ENCODE peak calls at places on chromosomes 1 and 21, in six cellular contexts. One of them, this sample, is unnamed.

GRCh38 chr1:202553560-202554038 is 156.7 kb downstream of the SYT2 start:
- DNase-seq in HepG2: no peak
- DNase-seq in endothelial cell of umbilical vein: no peak
- DNase-seq in A549: no peak
- DNase-seq in K562: peak
- DNase-seq in GM12878: peak
- DNase-seq in this sample: peak

GRCh38 chr1:225933072-225933471 is 7.9 kb downstream of the LEFTY2 start:
- DNase-seq in K562: no peak
- DNase-seq in HepG2: no peak
- DNase-seq in GM12878: no peak
- DNase-seq in A549: no peak
- DNase-seq in endothelial cell of umbilical vein: no peak
- DNase-seq in this sample: no peak

GRCh38 chr1:20660363-20661234 is 570 bp downstream of the DDOST start:
- DNase-seq in K562: no peak
- DNase-seq in A549: no peak
- DNase-seq in HepG2: no peak
- DNase-seq in GM12878: no peak
- DNase-seq in endothelial cell of umbilical vein: no peak
- DNase-seq in this sample: peak

GRCh38 chr1:97581614-97582051 is 339.2 kb downstream of the DPYD start:
- DNase-seq in A549: no peak
- DNase-seq in endothelial cell of umbilical vein: no peak
- DNase-seq in K562: no peak
- DNase-seq in GM12878: no peak
- DNase-seq in HepG2: no peak
- DNase-seq in this sample: no peak

GRCh38 chr1:94806451-94806861 is 13.7 kb upstream of the SLC44A3 start:
- DNase-seq in HepG2: no peak
- DNase-seq in A549: no peak
- DNase-seq in endothelial cell of umbilical vein: peak
- DNase-seq in GM12878: no peak
- DNase-seq in K562: no peak
- DNase-seq in this sample: peak

GRCh38 chr1:32872189-32872898 is 1.6 kb upstream of the FNDC5 start:
- DNase-seq in endothelial cell of umbilical vein: peak
- DNase-seq in A549: peak
- DNase-seq in K562: peak
- DNase-seq in HepG2: peak
- DNase-seq in GM12878: no peak
- DNase-seq in this sample: peak

GRCh38 chr1:169309178-169310166 is 58.1 kb downstream of the NME7 start:
- DNase-seq in GM12878: peak
- DNase-seq in HepG2: no peak
- DNase-seq in K562: peak
- DNase-seq in endothelial cell of umbilical vein: no peak
- DNase-seq in A549: no peak
- DNase-seq in this sample: peak

GRCh38 chr1:109759513-109760334 is 4.0 kb downstream of the EPS8L3 start:
- DNase-seq in A549: no peak
- DNase-seq in HepG2: no peak
- DNase-seq in GM12878: no peak
- DNase-seq in endothelial cell of umbilical vein: no peak
- DNase-seq in K562: no peak
- DNase-seq in this sample: peak

GRCh38 chr1:225819346-225820192 is 9.6 kb downstream of the EPHX1 start:
- DNase-seq in K562: no peak
- DNase-seq in endothelial cell of umbilical vein: no peak
- DNase-seq in HepG2: no peak
- DNase-seq in GM12878: no peak
- DNase-seq in A549: no peak
- DNase-seq in this sample: no peak

GRCh38 chr1:209456878-209457277 is 126.6 kb upstream of the CAMK1G start:
- DNase-seq in HepG2: no peak
- DNase-seq in K562: no peak
- DNase-seq in GM12878: no peak
- DNase-seq in endothelial cell of umbilical vein: no peak
- DNase-seq in A549: no peak
- DNase-seq in this sample: peak

GRCh38 chr21:21963911-21964310 is 965.7 kb downstream of the NCAM2 start:
- DNase-seq in GM12878: no peak
- DNase-seq in endothelial cell of umbilical vein: no peak
- DNase-seq in K562: no peak
- DNase-seq in HepG2: no peak
- DNase-seq in A549: no peak
- DNase-seq in this sample: no peak

GRCh38 chr1:203281033-203281432 is 24.3 kb upstream of the BTG2 start:
- DNase-seq in K562: no peak
- DNase-seq in HepG2: no peak
- DNase-seq in endothelial cell of umbilical vein: no peak
- DNase-seq in A549: peak
- DNase-seq in GM12878: no peak
- DNase-seq in this sample: no peak

GRCh38 chr1:3520419-3521378 is 66.2 kb downstream of the ARHGEF16 start:
- DNase-seq in GM12878: no peak
- DNase-seq in endothelial cell of umbilical vein: no peak
- DNase-seq in K562: no peak
- DNase-seq in A549: no peak
- DNase-seq in HepG2: no peak
- DNase-seq in this sample: peak

GRCh38 chr21:45996311-45997204 is 15.0 kb downstream of the COL6A1 start:
- DNase-seq in endothelial cell of umbilical vein: no peak
- DNase-seq in HepG2: no peak
- DNase-seq in A549: no peak
- DNase-seq in GM12878: no peak
- DNase-seq in K562: no peak
- DNase-seq in this sample: no peak

GRCh38 chr1:203171341-203172183 is 4.1 kb downstream of the MYBPH start:
- DNase-seq in GM12878: no peak
- DNase-seq in endothelial cell of umbilical vein: no peak
- DNase-seq in HepG2: no peak
- DNase-seq in K562: no peak
- DNase-seq in A549: no peak
- DNase-seq in this sample: no peak

GRCh38 chr1:66982561-66983285 is 57.9 kb downstream of the MIER1 start:
- DNase-seq in A549: no peak
- DNase-seq in GM12878: no peak
- DNase-seq in endothelial cell of umbilical vein: no peak
- DNase-seq in HepG2: peak
- DNase-seq in K562: no peak
- DNase-seq in this sample: no peak

GRCh38 chr1:234958702-234959649 is 169.7 kb downstream of the TOMM20 start:
- DNase-seq in K562: no peak
- DNase-seq in endothelial cell of umbilical vein: no peak
- DNase-seq in HepG2: no peak
- DNase-seq in A549: no peak
- DNase-seq in GM12878: no peak
- DNase-seq in this sample: peak

GRCh38 chr1:14659913-14660312 is 61.4 kb downstream of the KAZN start:
- DNase-seq in endothelial cell of umbilical vein: no peak
- DNase-seq in A549: no peak
- DNase-seq in HepG2: no peak
- DNase-seq in K562: no peak
- DNase-seq in GM12878: no peak
- DNase-seq in this sample: no peak

GRCh38 chr21:45270306-45270821 is 17.3 kb downstream of the POFUT2 start:
- DNase-seq in GM12878: no peak
- DNase-seq in HepG2: no peak
- DNase-seq in K562: no peak
- DNase-seq in endothelial cell of umbilical vein: no peak
- DNase-seq in A549: no peak
- DNase-seq in this sample: no peak

GRCh38 chr1:19661721-19662228 is 2.9 kb upstream of the HTR6 start:
- DNase-seq in A549: no peak
- DNase-seq in endothelial cell of umbilical vein: peak
- DNase-seq in GM12878: no peak
- DNase-seq in HepG2: no peak
- DNase-seq in K562: no peak
- DNase-seq in this sample: peak

GRCh38 chr1:209490013-209490412 is 93.5 kb upstream of the CAMK1G start:
- DNase-seq in K562: no peak
- DNase-seq in endothelial cell of umbilical vein: no peak
- DNase-seq in GM12878: no peak
- DNase-seq in A549: peak
- DNase-seq in HepG2: no peak
- DNase-seq in this sample: no peak

GRCh38 chr1:197519741-197520334 is 251.8 kb downstream of the CRB1 start:
- DNase-seq in A549: peak
- DNase-seq in HepG2: peak
- DNase-seq in GM12878: no peak
- DNase-seq in K562: peak
- DNase-seq in endothelial cell of umbilical vein: peak
- DNase-seq in this sample: peak
- TF ChIP-seq MAX in A549: no peak
- TF ChIP-seq MAX in HepG2: no peak
- TF ChIP-seq MAX in GM12878: no peak
- TF ChIP-seq MAX in K562: no peak
- TF ChIP-seq MAX in endothelial cell of umbilical vein: no peak
- TF ChIP-seq MAX in this sample: no peak

GRCh38 chr1:227540170-227541098 is 22.9 kb upstream of the ZNF678 start:
- DNase-seq in A549: no peak
- DNase-seq in HepG2: no peak
- DNase-seq in endothelial cell of umbilical vein: no peak
- DNase-seq in GM12878: no peak
- DNase-seq in K562: no peak
- DNase-seq in this sample: no peak

GRCh38 chr1:227542153-227543120 is 20.9 kb upstream of the ZNF678 start:
- DNase-seq in K562: peak
- DNase-seq in endothelial cell of umbilical vein: peak
- DNase-seq in A549: peak
- DNase-seq in GM12878: peak
- DNase-seq in HepG2: peak
- DNase-seq in this sample: peak

GRCh38 chr1:227543283-227544066 is 19.9 kb upstream of the ZNF678 start:
- DNase-seq in HepG2: no peak
- DNase-seq in endothelial cell of umbilical vein: no peak
- DNase-seq in GM12878: no peak
- DNase-seq in K562: no peak
- DNase-seq in A549: no peak
- DNase-seq in this sample: no peak

GRCh38 chr1:227541129-227541528 is 22.2 kb upstream of the ZNF678 start:
- DNase-seq in endothelial cell of umbilical vein: no peak
- DNase-seq in HepG2: no peak
- DNase-seq in A549: no peak
- DNase-seq in GM12878: no peak
- DNase-seq in K562: no peak
- DNase-seq in this sample: no peak

GRCh38 chr1:227541796-227542152 is 21.6 kb upstream of the ZNF678 start:
- DNase-seq in endothelial cell of umbilical vein: no peak
- DNase-seq in HepG2: no peak
- DNase-seq in K562: no peak
- DNase-seq in A549: no peak
- DNase-seq in GM12878: no peak
- DNase-seq in this sample: no peak
- H3K4me3 ChIP-seq in endothelial cell of umbilical vein: peak
- H3K4me3 ChIP-seq in HepG2: peak
- H3K4me3 ChIP-seq in K562: no peak
- H3K4me3 ChIP-seq in A549: peak
- H3K4me3 ChIP-seq in GM12878: peak
- H3K4me3 ChIP-seq in this sample: no peak

DNA sequence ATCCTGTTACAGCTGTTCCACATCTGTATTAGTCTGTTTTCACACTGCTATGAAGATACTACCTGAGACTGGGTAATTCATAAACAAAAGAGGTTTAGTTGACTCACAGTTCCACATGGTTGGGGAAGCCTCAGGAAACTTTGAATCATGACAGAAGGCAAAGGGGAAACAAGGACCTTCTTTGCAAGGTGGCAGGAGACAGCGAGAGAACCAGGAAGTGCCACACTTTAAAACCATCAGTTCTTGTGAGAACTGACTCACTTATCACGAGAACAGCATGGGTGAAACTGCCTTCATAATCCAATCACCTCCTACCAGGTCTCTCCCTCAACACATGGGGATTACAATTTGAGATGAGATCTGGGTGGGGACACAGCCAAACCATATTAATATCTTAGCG is 110.3 kb upstream of the TRABD2B start:
- DNase-seq in HepG2: no peak
- DNase-seq in endothelial cell of umbilical vein: no peak
- DNase-seq in GM12878: no peak
- DNase-seq in A549: no peak
- DNase-seq in K562: no peak
- DNase-seq in this sample: no peak
- TF ChIP-seq MYC in HepG2: no peak
- TF ChIP-seq MYC in endothelial cell of umbilical vein: no peak
- TF ChIP-seq MYC in GM12878: no peak
- TF ChIP-seq MYC in A549: no peak
- TF ChIP-seq MYC in K562: no peak
- TF ChIP-seq MYC in this sample: no peak

GRCh38 chr21:15966651-15967050 is 236.9 kb downstream of the USP25 start:
- DNase-seq in GM12878: no peak
- DNase-seq in endothelial cell of umbilical vein: no peak
- DNase-seq in HepG2: no peak
- DNase-seq in A549: no peak
- DNase-seq in K562: no peak
- DNase-seq in this sample: no peak

GRCh38 chr21:15966216-15966615 is 236.4 kb downstream of the USP25 start:
- DNase-seq in endothelial cell of umbilical vein: no peak
- DNase-seq in GM12878: no peak
- DNase-seq in A549: no peak
- DNase-seq in K562: no peak
- DNase-seq in HepG2: no peak
- DNase-seq in this sample: no peak

GRCh38 chr21:15967661-15968060 is 237.9 kb downstream of the USP25 start:
- DNase-seq in endothelial cell of umbilical vein: no peak
- DNase-seq in A549: no peak
- DNase-seq in GM12878: no peak
- DNase-seq in K562: no peak
- DNase-seq in HepG2: no peak
- DNase-seq in this sample: no peak

GRCh38 chr21:15968911-15969310 is 239.1 kb downstream of the USP25 start:
- DNase-seq in GM12878: no peak
- DNase-seq in A549: no peak
- DNase-seq in K562: no peak
- DNase-seq in HepG2: no peak
- DNase-seq in endothelial cell of umbilical vein: no peak
- DNase-seq in this sample: no peak

GRCh38 chr21:15964181-15964855 is 234.5 kb downstream of the USP25 start:
- DNase-seq in A549: no peak
- DNase-seq in HepG2: no peak
- DNase-seq in endothelial cell of umbilical vein: no peak
- DNase-seq in GM12878: no peak
- DNase-seq in K562: no peak
- DNase-seq in this sample: no peak
- TF ChIP-seq MAX in A549: no peak
- TF ChIP-seq MAX in HepG2: no peak
- TF ChIP-seq MAX in endothelial cell of umbilical vein: no peak
- TF ChIP-seq MAX in GM12878: no peak
- TF ChIP-seq MAX in K562: no peak
- TF ChIP-seq MAX in this sample: no peak

GRCh38 chr1:193372553-193372952 is 186.1 kb upstream of the B3GALT2 start:
- DNase-seq in A549: no peak
- DNase-seq in HepG2: no peak
- DNase-seq in endothelial cell of umbilical vein: no peak
- DNase-seq in K562: no peak
- DNase-seq in GM12878: no peak
- DNase-seq in this sample: no peak

GRCh38 chr1:193366764-193367507 is 180.5 kb upstream of the B3GALT2 start:
- DNase-seq in HepG2: no peak
- DNase-seq in A549: no peak
- DNase-seq in endothelial cell of umbilical vein: no peak
- DNase-seq in K562: no peak
- DNase-seq in GM12878: no peak
- DNase-seq in this sample: no peak

GRCh38 chr1:193368302-193368701 is 181.9 kb upstream of the B3GALT2 start:
- DNase-seq in K562: no peak
- DNase-seq in endothelial cell of umbilical vein: peak
- DNase-seq in HepG2: no peak
- DNase-seq in GM12878: no peak
- DNase-seq in A549: no peak
- DNase-seq in this sample: no peak

GRCh38 chr1:193367863-193368262 is 181.4 kb upstream of the B3GALT2 start:
- DNase-seq in endothelial cell of umbilical vein: no peak
- DNase-seq in HepG2: no peak
- DNase-seq in A549: no peak
- DNase-seq in GM12878: no peak
- DNase-seq in K562: no peak
- DNase-seq in this sample: no peak
- H3K4me3 ChIP-seq in endothelial cell of umbilical vein: no peak
- H3K4me3 ChIP-seq in HepG2: no peak
- H3K4me3 ChIP-seq in A549: no peak
- H3K4me3 ChIP-seq in GM12878: peak
- H3K4me3 ChIP-seq in K562: no peak
- H3K4me3 ChIP-seq in this sample: no peak